ENCODE peak calls at places on chromosomes 11 and 22, in ten cellular contexts. O is NB4, Q is cardiac fibroblast, N is foreskin fibroblast, R is heart left ventricle, K is AG09309, Y is tibial artery, S is kidney, D is progenitor cell of endocrine pancreas, H is pancreas. U is an unnamed sample.

GRCh38 chr11:73095613-73096012 is 46.5 kb downstream of the FCHSD2 start:
- DNase-seq in S (no peak), D (no peak), H (no peak), O (no peak), Y (no peak), N (no peak), Q (peak), R (peak), K (no peak), U (no peak)

GRCh38 chr22:28229566-28230483 is 310.8 kb upstream of the PITPNB start:
- DNase-seq in R (no peak), D (no peak), O (no peak), S (no peak), N (peak), K (no peak), Q (peak), Y (no peak), H (no peak), U (no peak)

GRCh38 chr11:10604340-10604748 is 35.9 kb upstream of the LYVE1 start:
- DNase-seq in S (peak), N (peak), O (peak), K (no peak), Y (no peak), H (no peak), R (peak), Q (peak), D (no peak), U (no peak)

GRCh38 chr11:6606471-6607189 is 3.1 kb downstream of the ILK start:
- DNase-seq in O (peak), N (peak), R (peak), K (peak), S (peak), Y (peak), Q (peak), D (peak), H (peak), U (peak)

GRCh38 chr11:76787911-76788596 is 4.9 kb downstream of the TSKU start:
- DNase-seq in D (no peak), K (no peak), R (peak), H (peak), S (no peak), Y (peak), O (no peak), N (peak), Q (peak), U (no peak)

GRCh38 chr22:23823331-23823791 is 15.4 kb downstream of the DERL3 start:
- DNase-seq in O (no peak), N (no peak), K (no peak), Y (no peak), S (peak), R (no peak), Q (no peak), D (no peak), H (no peak), U (no peak)

GRCh38 chr11:85098996-85099395 is 528.1 kb downstream of the DLG2 start:
- DNase-seq in D (no peak), Q (no peak), Y (no peak), S (no peak), K (no peak), N (no peak), H (no peak), O (no peak), R (no peak), U (no peak)

GRCh38 chr11:79100093-79100704 is 340.6 kb downstream of the TENM4 start:
- DNase-seq in S (no peak), O (peak), R (no peak), N (peak), D (no peak), Y (peak), Q (peak), K (no peak), H (no peak), U (peak)

GRCh38 chr11:114783805-114784204 is 105.5 kb downstream of the NXPE2 start:
- DNase-seq in Y (no peak), D (no peak), Q (no peak), S (no peak), K (no peak), N (no peak), H (no peak), R (no peak), O (no peak), U (no peak)

GRCh38 chr22:26033586-26033985 is 135.7 kb upstream of the SEZ6L start:
- DNase-seq in N (no peak), R (no peak), K (no peak), Y (no peak), S (no peak), D (no peak), Q (no peak), O (no peak), H (no peak), U (no peak)

GRCh38 chr22:26674211-26675190 is 17.1 kb downstream of the MIAT start:
- DNase-seq in K (no peak), D (no peak), O (no peak), N (no peak), Y (no peak), R (no peak), S (no peak), H (no peak), Q (no peak), U (no peak)

GRCh38 chr11:107598225-107599139 is 7.5 kb downstream of the ELMOD1 start:
- DNase-seq in K (no peak), R (no peak), Y (no peak), D (no peak), S (no peak), Q (peak), O (peak), H (no peak), N (peak), U (peak)

GRCh38 chr11:64742940-64743590 is 877 bp downstream of the RASGRP2 start:
- DNase-seq in R (peak), Y (peak), Q (peak), K (no peak), S (peak), O (peak), H (peak), D (peak), N (peak), U (peak)

GRCh38 chr11:76232026-76232665 is 25.8 kb upstream of the WNT11 start:
- DNase-seq in Q (no peak), R (no peak), D (no peak), H (no peak), K (no peak), N (no peak), S (peak), O (peak), Y (no peak), U (no peak)

GRCh38 chr11:96752221-96752620 is 362.4 kb downstream of the JRKL start:
- DNase-seq in N (no peak), S (no peak), Y (no peak), O (no peak), R (no peak), Q (no peak), H (no peak), D (no peak), K (no peak), U (no peak)

GRCh38 chr11:27040302-27041115 is at the start of gene BBOX1:
- DNase-seq in R (no peak), D (no peak), O (no peak), S (peak), H (no peak), Q (no peak), N (peak), K (no peak), Y (peak), U (no peak)

GRCh38 chr22:44587004-44587793 is 89.2 kb upstream of the RTL6 start:
- DNase-seq in R (peak), K (no peak), Q (no peak), Y (peak), H (no peak), N (no peak), O (no peak), S (peak), D (no peak), U (no peak)

DNA sequence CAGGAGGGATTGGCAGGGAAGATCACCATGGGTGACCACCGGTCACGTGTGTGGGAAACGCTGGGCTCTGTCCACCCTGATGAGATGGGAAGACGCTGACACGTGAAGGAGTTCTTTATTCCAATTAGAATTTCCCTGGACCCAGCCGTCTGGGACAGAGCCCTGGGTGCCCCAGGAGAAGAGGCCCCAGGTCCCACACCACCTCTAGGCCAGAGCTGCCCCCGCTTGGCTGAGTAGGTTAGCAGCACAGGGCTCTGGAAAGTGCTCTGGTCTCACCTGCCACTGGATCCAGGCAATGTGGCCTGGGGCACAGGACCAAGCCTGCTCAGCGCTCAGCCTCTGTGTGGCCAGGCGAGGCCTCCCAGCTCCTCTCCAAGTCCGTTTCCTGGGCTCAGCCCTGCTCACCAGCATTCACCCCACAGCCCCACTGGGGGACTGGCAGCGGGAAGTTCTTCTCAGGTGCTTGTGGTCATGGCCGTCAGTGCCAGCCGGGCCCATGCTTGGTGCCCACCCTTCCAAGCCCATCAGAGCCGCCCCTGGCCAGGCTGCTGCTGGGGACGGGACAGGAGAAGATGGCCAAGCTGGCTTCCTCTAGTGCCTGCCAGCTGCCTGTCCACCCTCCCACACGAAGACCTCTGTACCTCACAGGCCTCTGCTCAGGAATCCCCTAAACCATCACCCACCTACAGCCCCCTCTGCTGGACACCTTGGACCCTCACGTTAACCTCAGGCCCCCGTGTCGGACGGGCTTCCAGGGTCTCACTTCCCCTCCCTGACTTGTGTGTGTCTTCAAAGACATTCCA is 62.5 kb upstream of the FGF3 start:
- DNase-seq in Y (no peak), K (no peak), R (no peak), S (peak), N (no peak), H (no peak), Q (no peak), O (peak), D (no peak), U (peak)
- TF ChIP-seq CTCF in Y (no peak), K (no peak), R (no peak), S (no peak), N (no peak), H (no peak), Q (no peak), O (peak), D (peak), U (peak)

GRCh38 chr11:95542868-95543551 is 246.6 kb downstream of the FAM76B start:
- DNase-seq in Y (no peak), Q (no peak), K (no peak), R (no peak), S (no peak), D (no peak), H (no peak), O (no peak), N (no peak), U (no peak)

GRCh38 chr11:95544095-95544795 is 245.3 kb downstream of the FAM76B start:
- DNase-seq in H (no peak), S (no peak), K (no peak), Q (peak), Y (no peak), O (no peak), R (no peak), D (no peak), N (peak), U (no peak)

GRCh38 chr11:95547974-95548373 is 241.6 kb downstream of the FAM76B start:
- DNase-seq in S (no peak), K (no peak), Y (no peak), N (no peak), O (no peak), R (no peak), Q (no peak), D (no peak), H (no peak), U (no peak)

GRCh38 chr11:95547186-95547585 is 242.4 kb downstream of the FAM76B start:
- DNase-seq in O (no peak), D (no peak), Q (no peak), K (no peak), H (no peak), S (no peak), N (peak), R (no peak), Y (no peak), U (no peak)

DNA sequence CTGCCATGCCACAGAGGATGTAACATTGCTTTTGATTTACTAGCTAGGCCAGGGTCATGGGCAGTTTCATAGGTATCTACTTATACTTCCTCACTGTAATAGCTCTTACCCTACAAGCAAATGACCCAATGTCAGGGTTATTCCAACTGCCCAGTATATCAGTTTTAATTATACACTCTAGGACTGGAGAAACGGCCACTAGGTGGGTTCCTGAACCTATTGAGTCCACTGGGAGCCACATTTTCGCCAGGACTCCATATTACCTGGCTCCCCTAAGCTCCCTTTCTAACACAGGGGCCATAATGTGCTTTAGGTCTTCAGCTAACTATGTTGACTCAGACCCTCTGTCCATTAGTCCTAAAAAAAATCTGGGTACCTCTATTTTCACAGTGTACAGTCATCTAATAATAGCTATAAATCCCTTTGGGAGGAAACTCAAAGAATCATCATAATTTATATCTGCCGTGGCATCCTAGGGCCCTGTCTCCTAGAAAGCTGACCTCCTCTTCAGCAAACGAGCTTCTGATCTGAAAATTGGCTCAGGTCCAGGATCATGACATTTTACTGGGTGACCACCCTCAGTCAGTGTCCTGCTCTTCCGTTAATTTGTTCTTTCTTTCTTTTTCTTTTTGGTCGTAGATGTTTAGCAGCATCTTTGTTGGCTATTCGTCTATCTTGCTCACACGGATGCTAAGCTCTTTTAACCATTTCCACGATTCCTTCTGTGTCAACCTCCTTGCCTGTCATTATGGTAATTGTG is 244.3 kb downstream of the FAM76B start:
- DNase-seq in K (no peak), R (no peak), D (no peak), Y (no peak), H (no peak), Q (no peak), O (peak), N (no peak), S (no peak), U (peak)
- TF ChIP-seq CTCF in K (no peak), R (no peak), D (no peak), Y (no peak), H (no peak), Q (peak), O (no peak), N (no peak), S (no peak), U (no peak)

DNA sequence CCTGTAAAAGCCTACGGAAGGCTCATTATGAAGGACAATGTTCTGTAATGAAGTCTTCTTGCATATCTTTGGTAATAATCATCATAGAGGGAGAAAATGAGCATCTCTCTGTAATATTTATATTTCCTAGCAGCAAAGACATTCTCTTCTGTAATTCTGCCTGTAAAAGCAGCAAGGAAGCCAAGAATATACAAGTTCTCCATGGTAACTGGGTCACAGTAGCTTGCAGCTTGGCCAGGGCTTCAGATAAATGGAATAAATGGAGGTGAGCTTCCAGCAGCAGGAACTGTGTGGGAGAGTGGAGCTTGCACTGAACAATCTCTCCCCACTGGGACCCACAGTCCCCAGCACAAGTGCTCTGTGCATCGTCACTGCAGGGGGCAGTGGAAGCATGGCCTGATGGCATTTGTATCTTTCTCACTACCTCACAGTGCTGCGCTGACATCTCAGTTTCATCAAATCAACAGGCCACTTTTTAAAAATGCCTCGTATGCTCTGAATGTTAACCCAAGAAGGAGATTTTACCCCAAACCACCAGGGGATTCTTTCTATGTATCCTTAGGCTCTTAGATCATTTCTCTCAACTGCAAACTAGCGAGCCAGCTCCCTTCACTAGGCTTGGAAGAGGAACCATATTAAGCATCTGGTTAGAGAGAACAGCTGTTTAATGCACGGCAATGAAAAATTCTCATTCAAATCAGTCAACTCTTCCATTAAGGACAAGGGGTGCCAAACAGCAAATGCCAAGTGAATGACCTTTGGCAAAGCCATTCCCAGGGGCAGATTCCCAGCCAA is 1059.7 kb downstream of the OPCML start:
- DNase-seq in O (no peak), Y (no peak), S (no peak), R (no peak), N (peak), Q (peak), D (no peak), K (no peak), H (no peak), U (no peak)
- TF ChIP-seq CTCF in O (no peak), Y (no peak), S (no peak), R (no peak), N (no peak), Q (no peak), D (no peak), K (no peak), H (no peak), U (no peak)

GRCh38 chr11:39361557-39361956 is 2097.9 kb downstream of the LRRC4C start:
- DNase-seq in Y (no peak), D (no peak), O (no peak), S (no peak), H (no peak), Q (no peak), K (no peak), R (no peak), N (no peak), U (no peak)

GRCh38 chr11:39367526-39367925 is 2091.9 kb downstream of the LRRC4C start:
- DNase-seq in S (no peak), H (no peak), R (no peak), D (no peak), N (no peak), O (peak), K (no peak), Q (no peak), Y (no peak), U (no peak)

GRCh38 chr11:39365809-39366436 is 2093.5 kb downstream of the LRRC4C start:
- DNase-seq in N (no peak), O (peak), R (no peak), H (no peak), D (no peak), Q (peak), Y (no peak), K (no peak), S (no peak), U (no peak)
- TF ChIP-seq CTCF in N (no peak), O (no peak), R (peak), H (no peak), D (no peak), Q (no peak), Y (no peak), K (no peak), S (peak), U (no peak)

GRCh38 chr22:36064358-36064757 is 35.7 kb upstream of the RBFOX2 start:
- DNase-seq in S (no peak), K (no peak), N (no peak), H (no peak), Q (no peak), O (no peak), Y (no peak), D (no peak), R (no peak), U (no peak)
- TF ChIP-seq CTCF in S (no peak), K (no peak), N (no peak), H (no peak), Q (no peak), O (no peak), Y (no peak), D (no peak), R (no peak), U (no peak)

GRCh38 chr11:94525933-94526332 is 13.7 kb downstream of the C11orf97 start:
- DNase-seq in K (no peak), R (peak), Q (peak), D (no peak), O (no peak), Y (no peak), N (peak), H (peak), S (peak), U (no peak)

GRCh38 chr11:94524293-94524692 is 12.0 kb downstream of the C11orf97 start:
- DNase-seq in S (no peak), Y (no peak), N (no peak), O (no peak), Q (no peak), R (no peak), D (no peak), K (no peak), H (no peak), U (no peak)

GRCh38 chr11:94518300-94518699 is 6.0 kb downstream of the C11orf97 start:
- DNase-seq in R (no peak), Y (no peak), D (no peak), S (no peak), O (no peak), Q (no peak), N (no peak), H (no peak), K (no peak), U (no peak)

GRCh38 chr11:94519478-94520084 is 7.3 kb downstream of the C11orf97 start:
- DNase-seq in R (no peak), Y (no peak), H (no peak), O (peak), S (no peak), D (no peak), Q (peak), N (peak), K (no peak), U (no peak)

DNA sequence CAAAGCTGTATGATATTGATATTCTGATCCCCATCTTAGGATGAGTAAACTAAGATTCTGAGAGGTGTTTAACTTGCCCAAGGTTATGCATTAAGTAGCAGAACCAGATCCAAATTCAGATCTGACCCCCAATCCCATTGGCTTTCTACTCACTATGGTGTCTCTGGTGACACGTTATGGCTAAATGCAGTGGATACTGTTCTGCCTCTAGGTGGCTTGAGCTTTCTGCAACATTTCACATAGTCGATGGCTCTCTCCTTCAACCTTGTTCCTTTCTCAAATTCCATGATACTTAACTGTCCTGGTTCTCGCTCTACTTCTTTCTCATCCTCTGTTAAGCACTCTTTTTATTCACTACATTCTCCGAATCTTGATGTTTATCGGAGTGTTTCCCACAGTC is 9.4 kb downstream of the C11orf97 start:
- DNase-seq in N (peak), R (no peak), S (no peak), Q (peak), O (peak), H (no peak), D (no peak), Y (no peak), K (no peak), U (no peak)
- TF ChIP-seq CTCF in N (peak), R (peak), S (peak), Q (peak), O (peak), H (peak), D (peak), Y (peak), K (peak), U (peak)

U was measured in endothelial cell.